ENCODE peak calls at places on chromosomes 1 and 21, in six cellular contexts. One of them, this sample, is unnamed. For H3K4me1, the result is how much of the 10 kb centered on the place peaks cover.

GRCh38 chr1:8516793-8517556 is 199.1 kb downstream of the SLC45A1 start:
- DNase-seq in fibroblast of lung: peak
- DNase-seq in Peyer's patch: no peak
- DNase-seq in left ventricle myocardium inferior: no peak
- DNase-seq in GM23338: no peak
- DNase-seq in adrenal gland: no peak
- DNase-seq in this sample: no peak

GRCh38 chr1:232421143-232421796 is 208.7 kb downstream of the SIPA1L2 start:
- DNase-seq in fibroblast of lung: no peak
- DNase-seq in Peyer's patch: no peak
- DNase-seq in left ventricle myocardium inferior: no peak
- DNase-seq in GM23338: no peak
- DNase-seq in adrenal gland: no peak
- DNase-seq in this sample: no peak

GRCh38 chr1:42998381-42998780 is 39.7 kb upstream of the SLC2A1 start:
- DNase-seq in fibroblast of lung: no peak
- DNase-seq in Peyer's patch: no peak
- DNase-seq in left ventricle myocardium inferior: no peak
- DNase-seq in GM23338: no peak
- DNase-seq in adrenal gland: no peak
- DNase-seq in this sample: no peak

GRCh38 chr1:61746768-61747167 is 4.5 kb downstream of the PATJ start:
- DNase-seq in fibroblast of lung: peak
- DNase-seq in Peyer's patch: no peak
- DNase-seq in left ventricle myocardium inferior: no peak
- DNase-seq in GM23338: no peak
- DNase-seq in adrenal gland: no peak
- DNase-seq in this sample: no peak

GRCh38 chr1:183096889-183097288 is 73.7 kb downstream of the LAMC1 start:
- DNase-seq in fibroblast of lung: peak
- DNase-seq in Peyer's patch: no peak
- DNase-seq in left ventricle myocardium inferior: no peak
- DNase-seq in GM23338: no peak
- DNase-seq in adrenal gland: no peak
- DNase-seq in this sample: peak

GRCh38 chr1:228374711-228375577 is 31.7 kb downstream of the TRIM11 start:
- DNase-seq in fibroblast of lung: peak
- DNase-seq in Peyer's patch: peak
- DNase-seq in left ventricle myocardium inferior: peak
- DNase-seq in GM23338: no peak
- DNase-seq in adrenal gland: peak
- DNase-seq in this sample: peak

GRCh38 chr1:2555634-2556276 is 416 bp upstream of the TNFRSF14 start:
- DNase-seq in fibroblast of lung: peak
- DNase-seq in Peyer's patch: peak
- DNase-seq in left ventricle myocardium inferior: peak
- DNase-seq in GM23338: no peak
- DNase-seq in adrenal gland: peak
- DNase-seq in this sample: peak

GRCh38 chr1:42172394-42173133 is 8.0 kb upstream of the GUCA2A start:
- DNase-seq in fibroblast of lung: peak
- DNase-seq in Peyer's patch: peak
- DNase-seq in left ventricle myocardium inferior: peak
- DNase-seq in GM23338: no peak
- DNase-seq in adrenal gland: peak
- DNase-seq in this sample: no peak

GRCh38 chr1:31476891-31477846 is 64.2 kb downstream of the SERINC2 start:
- DNase-seq in fibroblast of lung: no peak
- DNase-seq in Peyer's patch: no peak
- DNase-seq in left ventricle myocardium inferior: no peak
- DNase-seq in GM23338: no peak
- DNase-seq in adrenal gland: no peak
- DNase-seq in this sample: no peak

GRCh38 chr1:36865080-36865900 is 169.0 kb downstream of the GRIK3 start:
- DNase-seq in fibroblast of lung: no peak
- DNase-seq in Peyer's patch: no peak
- DNase-seq in left ventricle myocardium inferior: no peak
- DNase-seq in GM23338: no peak
- DNase-seq in adrenal gland: no peak
- DNase-seq in this sample: no peak

GRCh38 chr1:8018492-8019228 is 7.4 kb downstream of the ERRFI1 start:
- DNase-seq in fibroblast of lung: peak
- DNase-seq in Peyer's patch: no peak
- DNase-seq in left ventricle myocardium inferior: no peak
- DNase-seq in GM23338: peak
- DNase-seq in adrenal gland: no peak
- DNase-seq in this sample: no peak

GRCh38 chr21:40847956-40848355 is 998 bp upstream of the DSCAM start:
- DNase-seq in fibroblast of lung: no peak
- DNase-seq in Peyer's patch: no peak
- DNase-seq in left ventricle myocardium inferior: no peak
- DNase-seq in GM23338: peak
- DNase-seq in adrenal gland: no peak
- DNase-seq in this sample: no peak

GRCh38 chr1:5983361-5984103 is 8.7 kb downstream of the NPHP4 start:
- DNase-seq in fibroblast of lung: peak
- DNase-seq in Peyer's patch: no peak
- DNase-seq in left ventricle myocardium inferior: no peak
- DNase-seq in GM23338: no peak
- DNase-seq in adrenal gland: no peak
- DNase-seq in this sample: no peak

GRCh38 chr1:78553859-78554258 is 63.1 kb downstream of the PTGFR start:
- DNase-seq in fibroblast of lung: no peak
- DNase-seq in Peyer's patch: no peak
- DNase-seq in left ventricle myocardium inferior: no peak
- DNase-seq in GM23338: peak
- DNase-seq in adrenal gland: no peak
- DNase-seq in this sample: no peak

GRCh38 chr1:203289281-203289981 is 15.9 kb upstream of the BTG2 start:
- DNase-seq in fibroblast of lung: no peak
- DNase-seq in Peyer's patch: peak
- DNase-seq in left ventricle myocardium inferior: no peak
- DNase-seq in GM23338: no peak
- DNase-seq in adrenal gland: no peak
- DNase-seq in this sample: no peak

GRCh38 chr1:171366816-171367215 is 52.8 kb downstream of the FMO4 start:
- DNase-seq in fibroblast of lung: no peak
- DNase-seq in Peyer's patch: no peak
- DNase-seq in left ventricle myocardium inferior: no peak
- DNase-seq in GM23338: no peak
- DNase-seq in adrenal gland: no peak
- DNase-seq in this sample: no peak

GRCh38 chr1:223460566-223461189 is 67.5 kb downstream of the CCDC185 start:
- DNase-seq in fibroblast of lung: no peak
- DNase-seq in Peyer's patch: no peak
- DNase-seq in left ventricle myocardium inferior: no peak
- DNase-seq in GM23338: no peak
- DNase-seq in adrenal gland: no peak
- DNase-seq in this sample: no peak

GRCh38 chr1:147771216-147772125 is 11.1 kb upstream of the GJA5 start:
- DNase-seq in fibroblast of lung: no peak
- DNase-seq in Peyer's patch: no peak
- DNase-seq in left ventricle myocardium inferior: peak
- DNase-seq in GM23338: no peak
- DNase-seq in adrenal gland: no peak
- DNase-seq in this sample: no peak

GRCh38 chr1:186792870-186793581 is 35.7 kb upstream of the PLA2G4A start:
- DNase-seq in fibroblast of lung: no peak
- DNase-seq in Peyer's patch: no peak
- DNase-seq in left ventricle myocardium inferior: no peak
- DNase-seq in GM23338: no peak
- DNase-seq in adrenal gland: no peak
- DNase-seq in this sample: no peak

GRCh38 chr1:160006312-160006940 is 25.4 kb downstream of the PIGM start:
- DNase-seq in fibroblast of lung: peak
- DNase-seq in Peyer's patch: peak
- DNase-seq in left ventricle myocardium inferior: peak
- DNase-seq in GM23338: peak
- DNase-seq in adrenal gland: peak
- DNase-seq in this sample: peak

GRCh38 chr21:46667191-46667734 is 31.8 kb downstream of the PRMT2 start:
- DNase-seq in fibroblast of lung: no peak
- DNase-seq in Peyer's patch: no peak
- DNase-seq in left ventricle myocardium inferior: no peak
- DNase-seq in GM23338: peak
- DNase-seq in adrenal gland: no peak
- DNase-seq in this sample: no peak

GRCh38 chr1:205879974-205880373 is 30.0 kb upstream of the PM20D1 start:
- DNase-seq in fibroblast of lung: no peak
- DNase-seq in Peyer's patch: no peak
- DNase-seq in left ventricle myocardium inferior: no peak
- DNase-seq in GM23338: no peak
- DNase-seq in adrenal gland: no peak
- DNase-seq in this sample: no peak

GRCh38 chr1:216929870-216930582 is 206.8 kb upstream of the ESRRG start:
- DNase-seq in fibroblast of lung: no peak
- DNase-seq in Peyer's patch: no peak
- DNase-seq in left ventricle myocardium inferior: no peak
- DNase-seq in GM23338: no peak
- DNase-seq in adrenal gland: no peak
- DNase-seq in this sample: no peak

GRCh38 chr1:37726746-37727145 is 34.4 kb downstream of the CDCA8 start:
- DNase-seq in fibroblast of lung: no peak
- DNase-seq in Peyer's patch: no peak
- DNase-seq in left ventricle myocardium inferior: no peak
- DNase-seq in GM23338: no peak
- DNase-seq in adrenal gland: no peak
- DNase-seq in this sample: no peak

GRCh38 chr1:223708001-223708359 is 4.4 kb upstream of the CAPN2 start:
- DNase-seq in fibroblast of lung: no peak
- DNase-seq in Peyer's patch: no peak
- DNase-seq in left ventricle myocardium inferior: no peak
- DNase-seq in GM23338: no peak
- DNase-seq in adrenal gland: no peak
- DNase-seq in this sample: no peak

GRCh38 chr1:178126790-178127189 is 32.9 kb downstream of the RASAL2 start:
- DNase-seq in fibroblast of lung: peak
- DNase-seq in Peyer's patch: no peak
- DNase-seq in left ventricle myocardium inferior: no peak
- DNase-seq in GM23338: no peak
- DNase-seq in adrenal gland: no peak
- DNase-seq in this sample: no peak

GRCh38 chr1:22283596-22283995 is 140.7 kb upstream of the WNT4 start:
- DNase-seq in fibroblast of lung: no peak
- DNase-seq in Peyer's patch: no peak
- DNase-seq in left ventricle myocardium inferior: no peak
- DNase-seq in GM23338: no peak
- DNase-seq in adrenal gland: no peak
- DNase-seq in this sample: no peak

GRCh38 chr1:94463765-94464330 is 45.7 kb downstream of the ABCD3 start:
- DNase-seq in fibroblast of lung: peak
- DNase-seq in Peyer's patch: no peak
- DNase-seq in left ventricle myocardium inferior: no peak
- DNase-seq in GM23338: peak
- DNase-seq in adrenal gland: peak
- DNase-seq in this sample: no peak

GRCh38 chr1:94462606-94463005 is 44.4 kb downstream of the ABCD3 start:
- DNase-seq in fibroblast of lung: no peak
- DNase-seq in Peyer's patch: no peak
- DNase-seq in left ventricle myocardium inferior: no peak
- DNase-seq in GM23338: no peak
- DNase-seq in adrenal gland: no peak
- DNase-seq in this sample: no peak

DNA sequence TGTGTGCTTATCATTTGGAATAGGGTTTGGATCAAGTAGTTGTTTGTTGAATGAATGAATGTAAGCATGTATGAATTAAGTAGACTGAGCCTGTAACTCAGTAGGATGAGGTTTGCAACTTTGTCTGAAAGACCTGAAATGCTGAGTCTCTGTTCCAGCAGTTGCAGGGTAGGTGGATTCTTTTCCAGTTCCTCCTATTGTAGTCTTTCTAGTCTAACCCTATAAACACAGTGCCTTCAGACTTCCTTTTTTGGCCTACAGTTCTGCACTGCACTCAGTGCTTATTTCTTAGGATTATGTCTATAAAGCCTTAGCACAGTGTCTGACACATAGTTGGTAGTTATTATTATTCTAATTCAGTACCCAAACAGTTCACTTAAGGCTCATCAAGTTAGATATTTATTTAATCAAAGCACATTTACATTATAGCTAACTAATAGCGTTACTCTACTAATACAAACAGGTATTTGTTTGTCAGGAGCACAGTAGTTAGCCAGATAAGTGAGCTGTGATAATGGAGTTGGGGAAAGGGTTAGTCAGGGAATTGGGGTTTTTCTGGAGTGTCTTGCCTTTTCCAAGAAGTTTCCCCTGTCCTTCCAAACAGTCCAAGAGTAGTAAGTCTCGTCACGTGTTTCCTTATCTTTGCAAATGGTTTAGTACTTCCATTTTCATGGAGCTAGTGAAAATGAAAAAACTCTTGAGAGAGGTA is 45.0 kb downstream of the ABCD3 start:
- DNase-seq in fibroblast of lung: no peak
- DNase-seq in Peyer's patch: no peak
- DNase-seq in left ventricle myocardium inferior: no peak
- DNase-seq in GM23338: no peak
- DNase-seq in adrenal gland: no peak
- DNase-seq in this sample: no peak
- TF ChIP-seq CTCF in fibroblast of lung: no peak
- TF ChIP-seq CTCF in Peyer's patch: no peak
- TF ChIP-seq CTCF in left ventricle myocardium inferior: no peak
- TF ChIP-seq CTCF in GM23338: no peak
- TF ChIP-seq CTCF in adrenal gland: no peak
- TF ChIP-seq CTCF in this sample: no peak

DNA sequence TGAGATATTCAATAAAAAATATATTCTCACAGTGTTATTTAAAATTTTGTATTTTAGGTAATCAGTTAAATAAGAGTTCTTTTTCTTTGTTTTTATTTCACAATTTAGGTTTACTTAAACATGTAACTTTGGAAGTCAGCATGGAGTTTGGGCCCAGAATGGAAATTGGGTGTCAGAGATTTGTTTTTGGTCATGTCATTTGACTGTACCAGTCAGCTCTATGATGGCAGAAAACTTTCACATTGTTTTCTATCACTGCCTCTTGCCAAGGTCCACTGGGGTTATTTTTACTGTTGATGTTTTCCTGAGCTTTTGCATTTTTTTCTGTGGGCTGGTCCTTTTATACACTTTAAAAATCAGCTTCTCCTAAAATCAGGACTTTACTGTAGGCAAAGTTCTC is 54.4 kb downstream of the SLC30A7 start:
- DNase-seq in fibroblast of lung: peak
- DNase-seq in Peyer's patch: no peak
- DNase-seq in left ventricle myocardium inferior: no peak
- DNase-seq in GM23338: no peak
- DNase-seq in adrenal gland: no peak
- DNase-seq in this sample: no peak
- H3K4me1 ChIP-seq in fibroblast of lung: under half
- H3K4me1 ChIP-seq in Peyer's patch: under half
- H3K4me1 ChIP-seq in left ventricle myocardium inferior: under half
- H3K4me1 ChIP-seq in GM23338: half or more
- H3K4me1 ChIP-seq in adrenal gland: under half
- H3K4me1 ChIP-seq in this sample: under half

GRCh38 chr21:35128526-35128925 is 79.4 kb upstream of the RUNX1 start:
- DNase-seq in fibroblast of lung: no peak
- DNase-seq in Peyer's patch: no peak
- DNase-seq in left ventricle myocardium inferior: no peak
- DNase-seq in GM23338: no peak
- DNase-seq in adrenal gland: no peak
- DNase-seq in this sample: no peak
- H3K4me3 ChIP-seq in fibroblast of lung: no peak
- H3K4me3 ChIP-seq in Peyer's patch: no peak
- H3K4me3 ChIP-seq in left ventricle myocardium inferior: no peak
- H3K4me3 ChIP-seq in GM23338: no peak
- H3K4me3 ChIP-seq in adrenal gland: no peak
- H3K4me3 ChIP-seq in this sample: no peak

GRCh38 chr1:165894591-165894990 is 67.2 kb downstream of the UCK2 start:
- DNase-seq in fibroblast of lung: peak
- DNase-seq in Peyer's patch: no peak
- DNase-seq in left ventricle myocardium inferior: no peak
- DNase-seq in GM23338: no peak
- DNase-seq in adrenal gland: no peak
- DNase-seq in this sample: no peak
- TF ChIP-seq CTCF in fibroblast of lung: no peak
- TF ChIP-seq CTCF in Peyer's patch: no peak
- TF ChIP-seq CTCF in left ventricle myocardium inferior: no peak
- TF ChIP-seq CTCF in GM23338: peak
- TF ChIP-seq CTCF in adrenal gland: no peak
- TF ChIP-seq CTCF in this sample: no peak

This sample was measured in ovary.